ENCODE peak calls at places on chromosomes 3 and 15, in six cellular contexts. One of them, this sample, is unnamed.

GRCh38 chr3:181326637-181327223 is 337.2 kb upstream of the DNAJC19 start:
- DNase-seq in tibial nerve: peak
- DNase-seq in colonic mucosa: no peak
- DNase-seq in A549: peak
- DNase-seq in pancreas: no peak
- DNase-seq in astrocyte of the spinal cord: peak
- DNase-seq in this sample: no peak

GRCh38 chr15:63892794-63893441 is 59.2 kb upstream of the HERC1 start:
- DNase-seq in tibial nerve: no peak
- DNase-seq in colonic mucosa: peak
- DNase-seq in pancreas: no peak
- DNase-seq in astrocyte of the spinal cord: no peak
- DNase-seq in A549: no peak
- DNase-seq in this sample: no peak

GRCh38 chr3:56304069-56304468 is 164.2 kb downstream of the ERC2 start:
- DNase-seq in pancreas: no peak
- DNase-seq in tibial nerve: no peak
- DNase-seq in A549: no peak
- DNase-seq in colonic mucosa: no peak
- DNase-seq in astrocyte of the spinal cord: no peak
- DNase-seq in this sample: no peak

GRCh38 chr15:99127773-99128172 is 22.9 kb downstream of the SYNM start:
- DNase-seq in colonic mucosa: no peak
- DNase-seq in A549: no peak
- DNase-seq in astrocyte of the spinal cord: no peak
- DNase-seq in tibial nerve: no peak
- DNase-seq in pancreas: no peak
- DNase-seq in this sample: no peak

GRCh38 chr3:50604628-50605588 is 6.7 kb downstream of the CISH start:
- DNase-seq in pancreas: peak
- DNase-seq in A549: no peak
- DNase-seq in astrocyte of the spinal cord: no peak
- DNase-seq in tibial nerve: peak
- DNase-seq in colonic mucosa: no peak
- DNase-seq in this sample: no peak

GRCh38 chr3:94647131-94647530 is 584.3 kb downstream of the NSUN3 start:
- DNase-seq in astrocyte of the spinal cord: peak
- DNase-seq in pancreas: no peak
- DNase-seq in A549: peak
- DNase-seq in tibial nerve: no peak
- DNase-seq in colonic mucosa: no peak
- DNase-seq in this sample: no peak

GRCh38 chr3:15284121-15284889 is 48.1 kb downstream of the SH3BP5 start:
- DNase-seq in A549: no peak
- DNase-seq in pancreas: no peak
- DNase-seq in astrocyte of the spinal cord: no peak
- DNase-seq in tibial nerve: peak
- DNase-seq in colonic mucosa: peak
- DNase-seq in this sample: peak

GRCh38 chr3:175247629-175248028 is 388.5 kb downstream of the NAALADL2 start:
- DNase-seq in colonic mucosa: no peak
- DNase-seq in A549: no peak
- DNase-seq in pancreas: no peak
- DNase-seq in tibial nerve: no peak
- DNase-seq in astrocyte of the spinal cord: no peak
- DNase-seq in this sample: no peak

GRCh38 chr15:70099167-70099965 is 1.6 kb upstream of the TLE3 start:
- DNase-seq in colonic mucosa: peak
- DNase-seq in pancreas: peak
- DNase-seq in A549: peak
- DNase-seq in astrocyte of the spinal cord: peak
- DNase-seq in tibial nerve: peak
- DNase-seq in this sample: peak

GRCh38 chr3:72062017-72062416 is 277.1 kb upstream of the PROK2 start:
- DNase-seq in astrocyte of the spinal cord: no peak
- DNase-seq in colonic mucosa: no peak
- DNase-seq in A549: no peak
- DNase-seq in pancreas: no peak
- DNase-seq in tibial nerve: no peak
- DNase-seq in this sample: no peak

GRCh38 chr3:194828926-194829325 is 143.2 kb downstream of the FAM43A start:
- DNase-seq in astrocyte of the spinal cord: no peak
- DNase-seq in A549: no peak
- DNase-seq in colonic mucosa: no peak
- DNase-seq in pancreas: no peak
- DNase-seq in tibial nerve: no peak
- DNase-seq in this sample: no peak

GRCh38 chr3:27720029-27720518 is 2.0 kb downstream of the EOMES start:
- DNase-seq in pancreas: no peak
- DNase-seq in astrocyte of the spinal cord: no peak
- DNase-seq in A549: no peak
- DNase-seq in colonic mucosa: no peak
- DNase-seq in tibial nerve: no peak
- DNase-seq in this sample: no peak

GRCh38 chr15:40871749-40872617 is 2.1 kb downstream of the RHOV start:
- DNase-seq in pancreas: peak
- DNase-seq in colonic mucosa: peak
- DNase-seq in A549: no peak
- DNase-seq in tibial nerve: no peak
- DNase-seq in astrocyte of the spinal cord: no peak
- DNase-seq in this sample: no peak

GRCh38 chr3:123834631-123835030 is 49.5 kb downstream of the MYLK start:
- DNase-seq in A549: no peak
- DNase-seq in astrocyte of the spinal cord: peak
- DNase-seq in colonic mucosa: no peak
- DNase-seq in tibial nerve: no peak
- DNase-seq in pancreas: no peak
- DNase-seq in this sample: peak

GRCh38 chr3:54861248-54862067 is 66.4 kb downstream of the LRTM1 start:
- DNase-seq in pancreas: no peak
- DNase-seq in colonic mucosa: no peak
- DNase-seq in tibial nerve: peak
- DNase-seq in astrocyte of the spinal cord: no peak
- DNase-seq in A549: no peak
- DNase-seq in this sample: no peak

GRCh38 chr3:172194702-172195392 is 155.5 kb downstream of the FNDC3B start:
- DNase-seq in astrocyte of the spinal cord: peak
- DNase-seq in A549: peak
- DNase-seq in tibial nerve: no peak
- DNase-seq in colonic mucosa: no peak
- DNase-seq in pancreas: no peak
- DNase-seq in this sample: no peak

GRCh38 chr3:62875103-62876002 is at the start of gene CADPS:
- DNase-seq in tibial nerve: no peak
- DNase-seq in astrocyte of the spinal cord: no peak
- DNase-seq in pancreas: peak
- DNase-seq in A549: no peak
- DNase-seq in colonic mucosa: peak
- DNase-seq in this sample: peak

GRCh38 chr3:53109822-53110771 is 20.1 kb downstream of the RFT1 start:
- DNase-seq in A549: peak
- DNase-seq in colonic mucosa: peak
- DNase-seq in tibial nerve: peak
- DNase-seq in astrocyte of the spinal cord: peak
- DNase-seq in pancreas: no peak
- DNase-seq in this sample: peak

GRCh38 chr3:197171481-197172067 is 126.8 kb downstream of the DLG1 start:
- DNase-seq in colonic mucosa: no peak
- DNase-seq in astrocyte of the spinal cord: peak
- DNase-seq in pancreas: no peak
- DNase-seq in tibial nerve: no peak
- DNase-seq in A549: no peak
- DNase-seq in this sample: peak

GRCh38 chr15:43317566-43318184 is 12.7 kb downstream of the LCMT2 start:
- DNase-seq in pancreas: no peak
- DNase-seq in tibial nerve: no peak
- DNase-seq in colonic mucosa: no peak
- DNase-seq in astrocyte of the spinal cord: peak
- DNase-seq in A549: no peak
- DNase-seq in this sample: no peak

GRCh38 chr3:187296915-187297314 is 5.4 kb upstream of the MASP1 start:
- DNase-seq in pancreas: no peak
- DNase-seq in colonic mucosa: no peak
- DNase-seq in tibial nerve: no peak
- DNase-seq in astrocyte of the spinal cord: no peak
- DNase-seq in A549: no peak
- DNase-seq in this sample: peak

GRCh38 chr3:89223188-89223587 is 115.8 kb downstream of the EPHA3 start:
- DNase-seq in colonic mucosa: no peak
- DNase-seq in tibial nerve: no peak
- DNase-seq in A549: no peak
- DNase-seq in astrocyte of the spinal cord: no peak
- DNase-seq in pancreas: no peak
- DNase-seq in this sample: peak

GRCh38 chr15:58472821-58473581 is 41.2 kb downstream of the LIPC start:
- DNase-seq in colonic mucosa: no peak
- DNase-seq in astrocyte of the spinal cord: peak
- DNase-seq in A549: no peak
- DNase-seq in pancreas: no peak
- DNase-seq in tibial nerve: no peak
- DNase-seq in this sample: no peak

GRCh38 chr3:73740041-73740440 is 115.3 kb upstream of the PDZRN3 start:
- DNase-seq in pancreas: no peak
- DNase-seq in colonic mucosa: no peak
- DNase-seq in astrocyte of the spinal cord: peak
- DNase-seq in A549: no peak
- DNase-seq in tibial nerve: no peak
- DNase-seq in this sample: no peak

GRCh38 chr15:33242165-33242564 is 47.7 kb upstream of the FMN1 start:
- DNase-seq in A549: peak
- DNase-seq in pancreas: no peak
- DNase-seq in astrocyte of the spinal cord: peak
- DNase-seq in colonic mucosa: no peak
- DNase-seq in tibial nerve: no peak
- DNase-seq in this sample: peak

GRCh38 chr15:33243393-33243792 is 48.9 kb upstream of the FMN1 start:
- DNase-seq in tibial nerve: no peak
- DNase-seq in colonic mucosa: no peak
- DNase-seq in astrocyte of the spinal cord: peak
- DNase-seq in A549: peak
- DNase-seq in pancreas: no peak
- DNase-seq in this sample: no peak

GRCh38 chr15:33243869-33244268 is 49.4 kb upstream of the FMN1 start:
- DNase-seq in pancreas: no peak
- DNase-seq in tibial nerve: no peak
- DNase-seq in colonic mucosa: no peak
- DNase-seq in A549: peak
- DNase-seq in astrocyte of the spinal cord: peak
- DNase-seq in this sample: peak

GRCh38 chr15:33244471-33244870 is 50.0 kb upstream of the FMN1 start:
- DNase-seq in tibial nerve: no peak
- DNase-seq in colonic mucosa: no peak
- DNase-seq in astrocyte of the spinal cord: no peak
- DNase-seq in pancreas: no peak
- DNase-seq in A549: no peak
- DNase-seq in this sample: no peak

DNA sequence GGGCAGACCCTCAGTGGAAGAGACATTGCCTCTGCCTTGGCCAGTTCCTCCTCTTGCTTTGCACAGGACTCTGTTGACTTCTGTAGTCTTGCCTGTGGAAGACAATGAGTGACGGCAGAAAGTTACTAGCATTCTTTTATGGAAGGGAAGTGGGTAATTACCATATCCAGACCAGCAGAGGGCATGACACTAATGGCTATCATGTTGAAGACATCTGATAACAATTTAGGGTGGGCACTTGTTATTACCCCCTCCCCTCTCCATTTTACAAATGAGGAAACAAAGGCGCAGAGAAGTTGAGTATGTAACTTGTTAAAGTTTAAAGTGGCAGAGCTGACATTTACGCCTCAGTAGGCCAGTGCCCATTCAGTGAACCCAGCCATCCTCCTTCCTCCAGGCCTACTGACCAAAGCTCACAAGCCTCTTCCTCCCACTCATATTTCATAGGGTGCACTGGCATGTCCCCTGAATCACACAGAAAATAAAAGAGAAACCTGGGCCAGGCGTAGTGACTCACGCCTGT is 48.2 kb upstream of the FMN1 start:
- DNase-seq in astrocyte of the spinal cord: peak
- DNase-seq in colonic mucosa: no peak
- DNase-seq in pancreas: no peak
- DNase-seq in tibial nerve: no peak
- DNase-seq in A549: peak
- DNase-seq in this sample: no peak
- TF ChIP-seq CTCF in astrocyte of the spinal cord: peak
- TF ChIP-seq CTCF in colonic mucosa: no peak
- TF ChIP-seq CTCF in pancreas: no peak
- TF ChIP-seq CTCF in tibial nerve: no peak
- TF ChIP-seq CTCF in A549: peak
- TF ChIP-seq CTCF in this sample: peak

DNA sequence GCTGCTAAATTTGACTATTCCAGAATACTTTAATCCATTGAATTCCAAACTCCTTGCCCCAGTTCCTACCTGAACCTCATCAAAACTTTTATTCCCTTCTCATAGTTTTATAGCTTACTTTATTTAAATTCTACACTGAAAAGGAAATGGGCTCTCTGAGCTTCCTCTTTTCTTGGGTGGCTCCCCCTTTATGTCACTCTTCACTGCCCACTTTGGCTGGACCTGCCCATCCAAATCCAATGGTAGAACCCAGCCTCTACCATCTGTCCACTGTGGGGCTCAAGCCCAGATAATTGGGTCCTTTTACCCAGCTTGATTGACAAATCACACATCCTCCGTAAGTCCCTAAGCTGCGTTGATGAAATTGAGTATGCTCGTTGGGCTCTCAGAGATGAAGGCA is 216.5 kb downstream of the BBX start:
- DNase-seq in pancreas: no peak
- DNase-seq in astrocyte of the spinal cord: no peak
- DNase-seq in tibial nerve: no peak
- DNase-seq in A549: no peak
- DNase-seq in colonic mucosa: no peak
- DNase-seq in this sample: no peak
- H3K4me3 ChIP-seq in pancreas: no peak
- H3K4me3 ChIP-seq in astrocyte of the spinal cord: no peak
- H3K4me3 ChIP-seq in tibial nerve: no peak
- H3K4me3 ChIP-seq in A549: no peak
- H3K4me3 ChIP-seq in colonic mucosa: no peak
- H3K4me3 ChIP-seq in this sample: no peak

DNA sequence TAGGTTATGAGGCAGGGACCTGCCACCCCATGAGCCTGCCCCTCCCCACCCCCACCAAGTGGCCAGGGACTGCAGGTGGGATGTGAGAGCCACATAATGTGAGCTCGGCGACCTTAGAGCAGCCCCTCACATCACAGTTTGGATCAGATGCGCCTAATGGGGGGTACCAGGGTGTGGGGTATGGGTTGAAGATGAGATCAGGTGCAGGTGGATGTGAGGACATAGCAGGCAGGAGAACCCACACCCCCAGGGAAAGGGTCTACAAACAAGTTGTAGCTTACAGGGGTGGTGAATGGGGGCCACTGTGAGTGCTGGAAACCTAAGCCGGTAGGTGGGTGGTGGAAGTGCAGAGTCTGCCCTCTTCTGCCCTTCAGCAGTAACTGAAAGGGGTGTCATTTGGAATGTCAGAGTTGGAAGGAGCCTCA is 94.0 kb downstream of the CORO2B start:
- DNase-seq in pancreas: no peak
- DNase-seq in A549: peak
- DNase-seq in tibial nerve: no peak
- DNase-seq in astrocyte of the spinal cord: peak
- DNase-seq in colonic mucosa: no peak
- DNase-seq in this sample: peak
- TF ChIP-seq CTCF in pancreas: no peak
- TF ChIP-seq CTCF in A549: peak
- TF ChIP-seq CTCF in tibial nerve: peak
- TF ChIP-seq CTCF in astrocyte of the spinal cord: peak
- TF ChIP-seq CTCF in colonic mucosa: no peak
- TF ChIP-seq CTCF in this sample: peak

GRCh38 chr15:90188914-90189748 is 12.0 kb upstream of the SEMA4B start:
- DNase-seq in pancreas: no peak
- DNase-seq in colonic mucosa: no peak
- DNase-seq in A549: no peak
- DNase-seq in astrocyte of the spinal cord: no peak
- DNase-seq in tibial nerve: no peak
- DNase-seq in this sample: no peak
- H3K4me3 ChIP-seq in pancreas: no peak
- H3K4me3 ChIP-seq in colonic mucosa: no peak
- H3K4me3 ChIP-seq in A549: no peak
- H3K4me3 ChIP-seq in astrocyte of the spinal cord: no peak
- H3K4me3 ChIP-seq in tibial nerve: no peak
- H3K4me3 ChIP-seq in this sample: no peak

This sample was measured in foreskin fibroblast.